ENCODE peak calls at places on chromosomes 16 and 17, in six cellular contexts. K is left ventricle myocardium inferior, J is astrocyte, C is K562, O is transverse colon, G is right cardiac atrium. P is an unnamed sample.
A peak's percentile ranks its signal among the peaks of the same experiment; 100 is the strongest.

GRCh38 chr16:31696968-31697743 is 169.5 kb downstream of the AHSP start:
- DNase-seq in K (no peak), J (peak; percentile 39), C (peak; percentile 44), O (no peak), G (no peak), P (no peak)

GRCh38 chr17:2054740-2055493 is at the start of gene HIC1:
- DNase-seq in K (peak; percentile 83), J (no peak), C (peak; percentile 52), O (peak; percentile 77), G (peak; percentile 85), P (peak; percentile 79)

GRCh38 chr17:1643293-1643998 is 2.1 kb downstream of the SCARF1 start:
- DNase-seq in K (no peak), J (no peak), C (no peak), O (peak; percentile 88), G (no peak), P (peak; percentile 90)

GRCh38 chr16:70394853-70395252 is 44.0 kb downstream of the ST3GAL2 start:
- DNase-seq in K (no peak), J (no peak), C (no peak), O (no peak), G (no peak), P (no peak)

GRCh38 chr17:78383725-78384471 is 5.4 kb downstream of the PGS1 start:
- DNase-seq in K (peak; percentile 68), J (peak; percentile 99), C (no peak), O (peak; percentile 67), G (peak; percentile 85), P (peak; percentile 74)

GRCh38 chr17:61416211-61416539 is 16.5 kb downstream of the TBX2 start:
- DNase-seq in K (no peak), J (no peak), C (no peak), O (no peak), G (no peak), P (no peak)

GRCh38 chr16:74710401-74710800 is 9.7 kb upstream of the MLKL start:
- DNase-seq in K (no peak), J (no peak), C (no peak), O (no peak), G (no peak), P (no peak)

GRCh38 chr17:1067282-1067956 is 70.5 kb downstream of the TIMM22 start:
- DNase-seq in K (peak; percentile 40), J (peak; percentile 84), C (peak; percentile 18), O (no peak), G (no peak), P (no peak)

GRCh38 chr17:80819422-80820164 is 172.0 kb upstream of the CHMP6 start:
- DNase-seq in K (no peak), J (no peak), C (no peak), O (peak; percentile 5), G (no peak), P (no peak)

GRCh38 chr17:68462381-68463210 is 5.3 kb upstream of the WIPI1 start:
- DNase-seq in K (peak; percentile 76), J (peak; percentile 42), C (peak; percentile 78), O (peak; percentile 73), G (peak; percentile 57), P (peak; percentile 50)

GRCh38 chr17:7705269-7706255 is 560 bp downstream of the EFNB3 start:
- DNase-seq in K (no peak), J (no peak), C (no peak), O (no peak), G (no peak), P (peak; percentile 48)

GRCh38 chr17:75508122-75508719 is 7.1 kb downstream of the CASKIN2 start:
- DNase-seq in K (no peak), J (no peak), C (no peak), O (no peak), G (no peak), P (no peak)

GRCh38 chr16:50802000-50802399 is 60.1 kb downstream of the CYLD start:
- DNase-seq in K (no peak), J (peak; percentile 60), C (no peak), O (no peak), G (no peak), P (no peak)

GRCh38 chr17:28227278-28228108 is 91.5 kb upstream of the TMEM97 start:
- DNase-seq in K (no peak), J (peak; percentile 14), C (no peak), O (peak; percentile 81), G (peak; percentile 27), P (peak; percentile 78)

GRCh38 chr17:80151333-80151732 is 4.4 kb upstream of the EIF4A3 start:
- DNase-seq in K (no peak), J (peak; percentile 90), C (no peak), O (no peak), G (no peak), P (no peak)

GRCh38 chr17:80468222-80468621 is 8.2 kb downstream of the NPTX1 start:
- DNase-seq in K (no peak), J (no peak), C (peak; percentile 72), O (no peak), G (no peak), P (no peak)

GRCh38 chr17:76343106-76343505 is 10.6 kb downstream of the PRPSAP1 start:
- DNase-seq in K (no peak), J (no peak), C (no peak), O (no peak), G (no peak), P (no peak)

GRCh38 chr17:13385481-13385907 is 216.2 kb downstream of the HS3ST3A1 start:
- DNase-seq in K (no peak), J (peak; percentile 45), C (no peak), O (no peak), G (no peak), P (no peak)
- H3K9me3 ChIP-seq in K (no peaks in the 10 kb centered on the region), J (no peaks in the 10 kb centered on the region), C (no peaks in the 10 kb centered on the region), O (no peaks in the 10 kb centered on the region), G (no peaks in the 10 kb centered on the region), P (no peaks in the 10 kb centered on the region)

DNA sequence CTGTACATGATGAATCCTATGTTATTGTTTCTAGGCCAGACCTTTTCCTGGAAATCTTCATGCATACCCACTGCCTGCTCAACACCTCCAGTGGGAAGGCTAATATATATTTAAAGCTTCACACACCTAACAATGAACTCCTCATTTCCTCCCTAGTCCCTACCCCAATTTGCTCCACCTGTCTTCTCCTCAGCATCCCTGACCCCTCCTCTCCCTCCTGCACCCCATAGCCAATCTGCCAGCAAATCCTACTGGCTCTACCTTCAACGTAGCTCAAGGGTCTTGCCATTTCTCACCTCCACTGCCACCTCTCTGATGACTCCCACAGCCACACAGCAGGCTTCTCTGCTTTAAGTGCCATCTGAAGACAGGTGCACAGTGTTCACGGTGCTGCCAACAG is 215.6 kb upstream of the WSB1 start:
- DNase-seq in K (no peak), J (no peak), C (no peak), O (no peak), G (no peak), P (no peak)
- H3K9me3 ChIP-seq in K (no peaks in the 10 kb centered on the region), J (peaks cover 9% of the 10 kb centered on the region), C (no peaks in the 10 kb centered on the region), O (no peaks in the 10 kb centered on the region), G (no peaks in the 10 kb centered on the region), P (no peaks in the 10 kb centered on the region)

DNA sequence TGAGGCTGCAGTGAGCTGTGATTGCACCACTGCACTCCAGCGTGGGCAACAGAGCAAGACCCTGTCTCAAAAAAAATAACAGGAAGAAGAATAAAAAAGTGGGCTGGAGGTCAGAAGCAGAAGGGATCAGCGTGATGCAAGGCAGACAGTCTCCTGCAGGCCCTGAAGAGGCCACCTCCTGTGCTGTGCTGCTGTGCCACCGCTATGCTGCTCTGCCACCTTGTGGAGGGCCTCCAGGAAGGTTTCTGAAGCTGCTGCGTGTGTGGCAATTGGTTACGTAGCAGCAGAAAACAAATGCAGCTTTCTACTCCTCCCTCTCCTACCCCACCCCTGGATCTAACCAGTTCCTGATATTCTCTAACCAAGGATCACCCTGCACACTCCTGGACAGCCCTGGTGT is 815.5 kb downstream of the KCNJ18 start:
- DNase-seq in K (no peak), J (no peak), C (no peak), O (no peak), G (no peak), P (no peak)
- H3K9me3 ChIP-seq in K (peaks cover 3% of the 10 kb centered on the region), J (peaks cover 11% of the 10 kb centered on the region), C (no peaks in the 10 kb centered on the region), O (no peaks in the 10 kb centered on the region), G (no peaks in the 10 kb centered on the region), P (no peaks in the 10 kb centered on the region)

GRCh38 chr17:49337900-49338299 is 24.1 kb downstream of the ZNF652 start:
- DNase-seq in K (no peak), J (peak; percentile 68), C (no peak), O (no peak), G (no peak), P (no peak)

GRCh38 chr17:49339359-49339758 is 22.7 kb downstream of the ZNF652 start:
- DNase-seq in K (no peak), J (no peak), C (no peak), O (no peak), G (no peak), P (no peak)

GRCh38 chr17:49338883-49339282 is 23.2 kb downstream of the ZNF652 start:
- DNase-seq in K (no peak), J (peak; percentile 71), C (peak; percentile 17), O (no peak), G (no peak), P (no peak)

GRCh38 chr17:49334744-49335512 is 27.1 kb downstream of the ZNF652 start:
- DNase-seq in K (no peak), J (no peak), C (no peak), O (no peak), G (no peak), P (no peak)

DNA sequence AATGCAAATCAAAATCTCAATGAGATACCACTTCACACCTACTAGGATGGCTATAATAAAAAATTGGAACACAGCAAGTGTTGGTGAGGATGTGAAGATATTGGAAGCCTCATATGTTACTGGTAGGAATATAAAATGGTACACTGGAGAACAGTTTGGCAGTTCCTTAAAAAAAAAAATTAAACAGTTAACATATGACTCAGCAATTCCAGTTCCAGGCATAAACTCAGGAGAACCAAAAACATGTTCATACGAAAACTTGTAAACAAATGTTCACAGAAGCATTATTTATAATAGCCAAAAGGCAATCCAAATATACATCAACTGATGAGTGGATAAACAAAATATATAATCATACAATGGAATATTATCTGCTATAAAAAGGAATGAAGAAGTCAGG is 28.2 kb downstream of the ZNF652 start:
- DNase-seq in K (no peak), J (no peak), C (no peak), O (no peak), G (no peak), P (no peak)
- H3K9me3 ChIP-seq in K (no peaks in the 10 kb centered on the region), J (no peaks in the 10 kb centered on the region), C (no peaks in the 10 kb centered on the region), O (no peaks in the 10 kb centered on the region), G (no peaks in the 10 kb centered on the region), P (no peaks in the 10 kb centered on the region)